ENCODE peak calls at places on chromosomes 6 and 20, in four cellular contexts. N, I, C and A are unnamed samples.

GRCh38 chr6:11324453-11325023 is 92.1 kb upstream of the NEDD9 start:
- DNase-seq in N (no peak), I (no peak), C (no peak), A (no peak)

GRCh38 chr6:49225471-49225870 is 237.6 kb downstream of the MMUT start:
- DNase-seq in N (no peak), I (no peak), C (no peak), A (no peak)

GRCh38 chr20:20546402-20546801 is 166.0 kb downstream of the RALGAPA2 start:
- DNase-seq in I (no peak), C (no peak), N (peak), A (peak)

GRCh38 chr6:90350689-90351554 is 54.3 kb upstream of the BACH2 start:
- DNase-seq in C (no peak), N (no peak), I (no peak), A (no peak)

GRCh38 chr6:162750776-162751175 is 23.0 kb downstream of the PACRG start:
- DNase-seq in N (peak), C (no peak), I (no peak), A (no peak)

GRCh38 chr6:143695106-143696059 is 17.6 kb downstream of the PHACTR2 start:
- DNase-seq in N (no peak), I (no peak), C (no peak), A (no peak)

GRCh38 chr6:140711019-140711613 is 1336.7 kb upstream of the CITED2 start:
- DNase-seq in C (no peak), I (no peak), N (no peak), A (no peak)

GRCh38 chr6:111841822-111842221 is 31.4 kb downstream of the FYN start:
- DNase-seq in I (no peak), C (no peak), N (no peak), A (no peak)

GRCh38 chr20:3000852-3001523 is 42.4 kb upstream of the GNRH2 start:
- DNase-seq in N (peak), C (no peak), I (no peak), A (peak)

GRCh38 chr6:100088009-100088408 is 94.0 kb upstream of the MCHR2 start:
- DNase-seq in I (no peak), N (peak), C (no peak), A (no peak)

GRCh38 chr6:105192707-105193465 is 13.1 kb upstream of the POPDC3 start:
- DNase-seq in C (no peak), I (no peak), N (peak), A (no peak)

GRCh38 chr20:57066126-57066900 is 200.1 kb downstream of the BMP7 start:
- DNase-seq in C (no peak), I (no peak), N (no peak), A (no peak)

GRCh38 chr20:48096957-48097890 is 311.9 kb upstream of the SULF2 start:
- DNase-seq in C (no peak), N (peak), I (no peak), A (peak)

GRCh38 chr6:128062882-128063603 is 162.2 kb upstream of the THEMIS start:
- DNase-seq in N (no peak), C (no peak), I (no peak), A (no peak)

GRCh38 chr6:169863149-169863525 is 111.7 kb downstream of the ERMARD start:
- DNase-seq in I (no peak), N (no peak), C (no peak), A (no peak)

GRCh38 chr20:5734559-5735137 is 15.6 kb upstream of the SHLD1 start:
- DNase-seq in I (no peak), N (no peak), C (no peak), A (no peak)

GRCh38 chr6:32609731-32610640 is 20.3 kb upstream of the HLA-DRB1 start:
- DNase-seq in I (peak), N (peak), C (no peak), A (peak)

GRCh38 chr20:9839626-9840025 is 750 bp upstream of the PAK5 start:
- DNase-seq in C (no peak), N (no peak), I (no peak), A (no peak)

GRCh38 chr6:13436691-13437568 is 50.5 kb downstream of the GFOD1 start:
- DNase-seq in N (no peak), C (no peak), I (no peak), A (no peak)

GRCh38 chr20:23484081-23484480 is 6.8 kb upstream of the CST8 start:
- DNase-seq in C (no peak), I (no peak), N (no peak), A (no peak)

GRCh38 chr6:100465701-100466409 is 1.1 kb upstream of the SIM1 start:
- DNase-seq in N (no peak), I (no peak), C (no peak), A (no peak)

GRCh38 chr20:23187759-23188158 is 101.6 kb upstream of the CD93 start:
- DNase-seq in C (no peak), I (peak), N (no peak), A (no peak)

GRCh38 chr20:55514498-55514897 is 490.8 kb downstream of the CBLN4 start:
- DNase-seq in I (no peak), N (peak), C (no peak), A (no peak)

GRCh38 chr20:51460569-51461265 is 81.8 kb downstream of the NFATC2 start:
- DNase-seq in N (no peak), I (no peak), C (no peak), A (no peak)